ENCODE peak calls at places on chromosomes 6 and 20, in eight cellular contexts. One of them, this sample, is unnamed.

GRCh38 chr6:80641591-80641990 is 535.1 kb downstream of the BCKDHB start:
- DNase-seq in heart right ventricle: no peak
- DNase-seq in bronchial epithelial cell: peak; percentile 22
- DNase-seq in astrocyte: peak; percentile 45
- DNase-seq in SK-N-SH: no peak
- DNase-seq in tibial nerve: no peak
- DNase-seq in HCT116: no peak
- DNase-seq in cardiac muscle cell: no peak
- DNase-seq in this sample: no peak

GRCh38 chr6:10429638-10430427 is 15.0 kb upstream of the TFAP2A start:
- DNase-seq in heart right ventricle: no peak
- DNase-seq in bronchial epithelial cell: peak; percentile 88
- DNase-seq in astrocyte: peak; percentile 30
- DNase-seq in SK-N-SH: peak; percentile 31
- DNase-seq in tibial nerve: no peak
- DNase-seq in HCT116: no peak
- DNase-seq in cardiac muscle cell: peak; percentile 57
- DNase-seq in this sample: no peak

GRCh38 chr20:17227669-17228623 is 1.1 kb downstream of the PCSK2 start:
- DNase-seq in heart right ventricle: no peak
- DNase-seq in bronchial epithelial cell: no peak
- DNase-seq in astrocyte: no peak
- DNase-seq in SK-N-SH: peak; percentile 26
- DNase-seq in tibial nerve: no peak
- DNase-seq in HCT116: no peak
- DNase-seq in cardiac muscle cell: peak; percentile 77
- DNase-seq in this sample: no peak

GRCh38 chr6:158703840-158704822 is 54.3 kb downstream of the SYTL3 start:
- DNase-seq in heart right ventricle: peak; percentile 75
- DNase-seq in bronchial epithelial cell: peak; percentile 46
- DNase-seq in astrocyte: peak; percentile 4
- DNase-seq in SK-N-SH: peak; percentile 93
- DNase-seq in tibial nerve: peak; percentile 64
- DNase-seq in HCT116: peak; percentile 82
- DNase-seq in cardiac muscle cell: peak; percentile 84
- DNase-seq in this sample: peak; percentile 71

GRCh38 chr6:53258774-53259155 is 90.0 kb downstream of the ELOVL5 start:
- DNase-seq in heart right ventricle: no peak
- DNase-seq in bronchial epithelial cell: no peak
- DNase-seq in astrocyte: no peak
- DNase-seq in SK-N-SH: no peak
- DNase-seq in tibial nerve: no peak
- DNase-seq in HCT116: no peak
- DNase-seq in cardiac muscle cell: no peak
- DNase-seq in this sample: no peak

GRCh38 chr6:42702200-42702599 is 20.2 kb downstream of the PRPH2 start:
- DNase-seq in heart right ventricle: no peak
- DNase-seq in bronchial epithelial cell: peak; percentile 80
- DNase-seq in astrocyte: peak; percentile 88
- DNase-seq in SK-N-SH: no peak
- DNase-seq in tibial nerve: no peak
- DNase-seq in HCT116: peak; percentile 36
- DNase-seq in cardiac muscle cell: no peak
- DNase-seq in this sample: no peak

GRCh38 chr6:131037194-131037897 is 25.7 kb downstream of the EPB41L2 start:
- DNase-seq in heart right ventricle: no peak
- DNase-seq in bronchial epithelial cell: no peak
- DNase-seq in astrocyte: no peak
- DNase-seq in SK-N-SH: no peak
- DNase-seq in tibial nerve: no peak
- DNase-seq in HCT116: no peak
- DNase-seq in cardiac muscle cell: no peak
- DNase-seq in this sample: no peak

GRCh38 chr20:18926972-18927371 is 113.4 kb downstream of the SCP2D1 start:
- DNase-seq in heart right ventricle: no peak
- DNase-seq in bronchial epithelial cell: no peak
- DNase-seq in astrocyte: no peak
- DNase-seq in SK-N-SH: no peak
- DNase-seq in tibial nerve: no peak
- DNase-seq in HCT116: no peak
- DNase-seq in cardiac muscle cell: no peak
- DNase-seq in this sample: no peak

GRCh38 chr20:31707994-31708744 is 14.5 kb downstream of the BCL2L1 start:
- DNase-seq in heart right ventricle: peak; percentile 51
- DNase-seq in bronchial epithelial cell: no peak
- DNase-seq in astrocyte: no peak
- DNase-seq in SK-N-SH: no peak
- DNase-seq in tibial nerve: no peak
- DNase-seq in HCT116: no peak
- DNase-seq in cardiac muscle cell: no peak
- DNase-seq in this sample: no peak

GRCh38 chr20:1817577-1818211 is 77.5 kb upstream of the SIRPA start:
- DNase-seq in heart right ventricle: no peak
- DNase-seq in bronchial epithelial cell: no peak
- DNase-seq in astrocyte: no peak
- DNase-seq in SK-N-SH: no peak
- DNase-seq in tibial nerve: no peak
- DNase-seq in HCT116: no peak
- DNase-seq in cardiac muscle cell: no peak
- DNase-seq in this sample: no peak

DNA sequence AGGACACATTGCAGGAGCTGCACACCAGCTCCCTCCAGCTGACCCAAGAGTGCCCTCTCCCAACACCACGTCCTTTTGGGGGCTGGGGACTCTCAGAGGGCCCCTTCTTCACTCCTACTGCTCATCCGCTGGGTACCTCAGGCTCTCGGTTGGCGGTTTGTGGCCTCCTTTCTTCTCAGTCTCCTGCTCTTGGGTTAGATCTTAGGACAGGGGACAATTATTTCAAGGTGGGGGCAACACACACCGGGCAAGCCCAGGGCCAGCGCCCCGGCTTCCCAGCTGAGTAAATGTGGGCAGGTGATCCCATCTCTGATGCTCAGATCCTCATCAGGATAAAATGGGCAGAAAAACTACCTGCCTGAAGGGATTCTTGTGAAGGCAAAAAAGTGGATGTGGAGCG is 1.1 kb downstream of the TCF15 start:
- DNase-seq in heart right ventricle: no peak
- DNase-seq in bronchial epithelial cell: no peak
- DNase-seq in astrocyte: no peak
- DNase-seq in SK-N-SH: no peak
- DNase-seq in tibial nerve: no peak
- DNase-seq in HCT116: no peak
- DNase-seq in cardiac muscle cell: no peak
- DNase-seq in this sample: no peak
- H3K27me3 ChIP-seq in heart right ventricle: no peaks in the 10 kb centered on the region
- H3K27me3 ChIP-seq in bronchial epithelial cell: peaks cover 40% of the 10 kb centered on the region
- H3K27me3 ChIP-seq in astrocyte: peaks cover 43% of the 10 kb centered on the region
- H3K27me3 ChIP-seq in SK-N-SH: peaks cover 39% of the 10 kb centered on the region
- H3K27me3 ChIP-seq in tibial nerve: no peaks in the 10 kb centered on the region
- H3K27me3 ChIP-seq in HCT116: no peaks in the 10 kb centered on the region
- H3K27me3 ChIP-seq in cardiac muscle cell: peaks cover 27% of the 10 kb centered on the region
- H3K27me3 ChIP-seq in this sample: peaks cover 59% of the 10 kb centered on the region

GRCh38 chr20:59190509-59190908 is 26.9 kb downstream of the ZNF831 start:
- DNase-seq in heart right ventricle: no peak
- DNase-seq in bronchial epithelial cell: no peak
- DNase-seq in astrocyte: no peak
- DNase-seq in SK-N-SH: no peak
- DNase-seq in tibial nerve: no peak
- DNase-seq in HCT116: no peak
- DNase-seq in cardiac muscle cell: no peak
- DNase-seq in this sample: no peak
- H3K27me3 ChIP-seq in heart right ventricle: peaks cover 21% of the 10 kb centered on the region
- H3K27me3 ChIP-seq in bronchial epithelial cell: no peaks in the 10 kb centered on the region
- H3K27me3 ChIP-seq in astrocyte: no peaks in the 10 kb centered on the region
- H3K27me3 ChIP-seq in SK-N-SH: no peaks in the 10 kb centered on the region
- H3K27me3 ChIP-seq in tibial nerve: no peaks in the 10 kb centered on the region
- H3K27me3 ChIP-seq in HCT116: peaks cover 9% of the 10 kb centered on the region
- H3K27me3 ChIP-seq in cardiac muscle cell: peaks cover 4% of the 10 kb centered on the region
- H3K27me3 ChIP-seq in this sample: no peaks in the 10 kb centered on the region

GRCh38 chr20:62554898-62555641 is 79.3 kb upstream of the GATA5 start:
- DNase-seq in heart right ventricle: no peak
- DNase-seq in bronchial epithelial cell: no peak
- DNase-seq in astrocyte: no peak
- DNase-seq in SK-N-SH: no peak
- DNase-seq in tibial nerve: no peak
- DNase-seq in HCT116: no peak
- DNase-seq in cardiac muscle cell: no peak
- DNase-seq in this sample: no peak
- H3K27me3 ChIP-seq in heart right ventricle: peaks cover 75% of the 10 kb centered on the region
- H3K27me3 ChIP-seq in bronchial epithelial cell: peaks cover 26% of the 10 kb centered on the region
- H3K27me3 ChIP-seq in astrocyte: peaks cover 26% of the 10 kb centered on the region
- H3K27me3 ChIP-seq in SK-N-SH: peaks cover 31% of the 10 kb centered on the region
- H3K27me3 ChIP-seq in tibial nerve: no peaks in the 10 kb centered on the region
- H3K27me3 ChIP-seq in HCT116: no peaks in the 10 kb centered on the region
- H3K27me3 ChIP-seq in cardiac muscle cell: no peaks in the 10 kb centered on the region
- H3K27me3 ChIP-seq in this sample: peaks cover 44% of the 10 kb centered on the region

GRCh38 chr6:159914565-159914923 is 23.8 kb downstream of the MAS1 start:
- DNase-seq in heart right ventricle: no peak
- DNase-seq in bronchial epithelial cell: no peak
- DNase-seq in astrocyte: no peak
- DNase-seq in SK-N-SH: no peak
- DNase-seq in tibial nerve: no peak
- DNase-seq in HCT116: no peak
- DNase-seq in cardiac muscle cell: no peak
- DNase-seq in this sample: no peak
- H3K27me3 ChIP-seq in heart right ventricle: no peaks in the 10 kb centered on the region
- H3K27me3 ChIP-seq in bronchial epithelial cell: peaks cover 2% of the 10 kb centered on the region
- H3K27me3 ChIP-seq in astrocyte: peaks cover 4% of the 10 kb centered on the region
- H3K27me3 ChIP-seq in SK-N-SH: peaks cover 8% of the 10 kb centered on the region
- H3K27me3 ChIP-seq in tibial nerve: no peaks in the 10 kb centered on the region
- H3K27me3 ChIP-seq in HCT116: peaks cover 20% of the 10 kb centered on the region
- H3K27me3 ChIP-seq in cardiac muscle cell: no peaks in the 10 kb centered on the region
- H3K27me3 ChIP-seq in this sample: peaks cover 5% of the 10 kb centered on the region